ENCODE peak calls at places on chromosomes 4 and X, in nine cellular contexts. I is EL; U is EH; N is activated CD8-positive, alpha-beta memory T cell treated with anti-CD3 and anti-CD28 coated beads, Interleukin-2, amount 50 U/mL, for 48 hours; C is right cardiac atrium; P is occipital lobe; E is heart left ventricle; Y is head of caudate nucleus; O is body of pancreas. R is an unnamed sample.

GRCh38 chr4:13093170-13093569 is 391.0 kb downstream of the RAB28 start:
- DNase-seq in I (no peak), U (no peak), N (no peak), C (no peak), P (no peak), E (no peak), Y (no peak), O (no peak), R (no peak)

GRCh38 chr4:124851741-124852140 is 139.2 kb upstream of the ANKRD50 start:
- DNase-seq in I (no peak), U (no peak), N (no peak), C (no peak), P (no peak), E (no peak), Y (no peak), O (no peak), R (no peak)

GRCh38 chr4:27042411-27042810 is 181.8 kb downstream of the STIM2 start:
- DNase-seq in I (no peak), U (no peak), N (no peak), C (no peak), P (no peak), E (no peak), Y (no peak), O (no peak), R (no peak)

GRCh38 chrX:23570674-23571343 is 96.5 kb upstream of the PRDX4 start:
- DNase-seq in I (no peak), U (no peak), N (no peak), C (no peak), P (no peak), E (no peak), Y (no peak), O (no peak), R (no peak)

GRCh38 chr4:106208481-106209460 is 107.2 kb downstream of the TBCK start:
- DNase-seq in I (no peak), U (no peak), N (no peak), C (peak), P (no peak), E (peak), Y (no peak), O (no peak), R (no peak)

GRCh38 chrX:151386838-151387459 is 10.1 kb upstream of the VMA21 start:
- DNase-seq in I (no peak), U (no peak), N (no peak), C (peak), P (no peak), E (no peak), Y (no peak), O (no peak), R (no peak)

GRCh38 chr4:62431513-62431912 is 1231.4 kb downstream of the ADGRL3 start:
- DNase-seq in I (no peak), U (no peak), N (no peak), C (no peak), P (no peak), E (no peak), Y (no peak), O (no peak), R (no peak)

GRCh38 chr4:48483777-48484493 is 792 bp downstream of the SLC10A4 start:
- DNase-seq in I (no peak), U (no peak), N (no peak), C (peak), P (no peak), E (peak), Y (no peak), O (no peak), R (no peak)

GRCh38 chr4:101417046-101417445 is 69.7 kb upstream of the PPP3CA start:
- DNase-seq in I (no peak), U (no peak), N (peak), C (peak), P (no peak), E (no peak), Y (no peak), O (no peak), R (no peak)

GRCh38 chr4:26885912-26886274 is 25.3 kb downstream of the STIM2 start:
- DNase-seq in I (no peak), U (no peak), N (no peak), C (no peak), P (no peak), E (no peak), Y (no peak), O (peak), R (no peak)

GRCh38 chr4:79353075-79353474 is 27.2 kb upstream of the NAA11 start:
- DNase-seq in I (no peak), U (no peak), N (no peak), C (no peak), P (no peak), E (no peak), Y (no peak), O (no peak), R (no peak)

GRCh38 chrX:1463581-1464281 is 11.0 kb upstream of the ASMTL start:
- DNase-seq in I (no peak), U (no peak), N (peak), C (no peak), P (no peak), E (peak), Y (no peak), O (no peak), R (peak)

GRCh38 chr4:109803924-109804571 is 2.2 kb upstream of the CFI start:
- DNase-seq in I (peak), U (peak), N (no peak), C (no peak), P (no peak), E (no peak), Y (no peak), O (peak), R (no peak)

GRCh38 chrX:96102997-96103396 is 581.6 kb upstream of the DIAPH2 start:
- DNase-seq in I (no peak), U (no peak), N (no peak), C (peak), P (no peak), E (no peak), Y (no peak), O (no peak), R (peak)

GRCh38 chrX:15903186-15903681 is 48.6 kb upstream of the AP1S2 start:
- DNase-seq in I (no peak), U (no peak), N (no peak), C (no peak), P (no peak), E (no peak), Y (no peak), O (no peak), R (no peak)

GRCh38 chr4:7787067-7787466 is 152.6 kb downstream of the AFAP1 start:
- DNase-seq in I (no peak), U (no peak), N (no peak), C (no peak), P (no peak), E (no peak), Y (no peak), O (no peak), R (peak)

GRCh38 chr4:137621056-137621455 is 88.8 kb upstream of the PCDH18 start:
- DNase-seq in I (no peak), U (no peak), N (no peak), C (no peak), P (no peak), E (no peak), Y (no peak), O (no peak), R (no peak)

GRCh38 chr4:48832571-48832970 is 1.7 kb downstream of the OCIAD1 start:
- DNase-seq in I (no peak), U (no peak), N (no peak), C (no peak), P (no peak), E (no peak), Y (no peak), O (no peak), R (no peak)

GRCh38 chr4:94621491-94622080 is 136.2 kb upstream of the BMPR1B start:
- DNase-seq in I (peak), U (peak), N (no peak), C (no peak), P (no peak), E (no peak), Y (no peak), O (peak), R (no peak)

GRCh38 chr4:51853027-51853682 is 10.2 kb downstream of the DCUN1D4 start:
- DNase-seq in I (no peak), U (no peak), N (no peak), C (no peak), P (no peak), E (no peak), Y (no peak), O (no peak), R (no peak)

GRCh38 chr4:145177906-145178538 is 2.4 kb downstream of the OTUD4 start:
- DNase-seq in I (peak), U (peak), N (no peak), C (no peak), P (no peak), E (no peak), Y (no peak), O (peak), R (no peak)

GRCh38 chrX:47585273-47585672 is 3.0 kb downstream of the TIMP1 start:
- DNase-seq in I (no peak), U (no peak), N (no peak), C (no peak), P (no peak), E (no peak), Y (no peak), O (no peak), R (no peak)

GRCh38 chrX:18354369-18355329 is at the start of gene SCML2:
- DNase-seq in I (peak), U (peak), N (peak), C (peak), P (peak), E (peak), Y (peak), O (peak), R (peak)

GRCh38 chr4:26412381-26413372 is 77.6 kb downstream of the CCKAR start:
- DNase-seq in I (peak), U (no peak), N (no peak), C (peak), P (peak), E (no peak), Y (no peak), O (peak), R (no peak)

GRCh38 chrX:155027509-155028066 is 944 bp downstream of the FUNDC2 start:
- DNase-seq in I (peak), U (peak), N (no peak), C (no peak), P (no peak), E (no peak), Y (no peak), O (peak), R (peak)

GRCh38 chr4:80243274-80244018 is 23.0 kb upstream of the FGF5 start:
- DNase-seq in I (no peak), U (no peak), N (no peak), C (no peak), P (no peak), E (no peak), Y (no peak), O (no peak), R (no peak)

GRCh38 chr4:158410272-158410671 is 111.4 kb upstream of the RXFP1 start:
- DNase-seq in I (peak), U (peak), N (no peak), C (no peak), P (no peak), E (no peak), Y (no peak), O (no peak), R (no peak)

GRCh38 chr4:112214397-112215264 is 17.0 kb upstream of the AP1AR start:
- DNase-seq in I (peak), U (peak), N (no peak), C (no peak), P (no peak), E (no peak), Y (no peak), O (no peak), R (no peak)

GRCh38 chr4:10023806-10024205 is 2.5 kb upstream of the SLC2A9 start:
- DNase-seq in I (peak), U (peak), N (no peak), C (no peak), P (no peak), E (no peak), Y (no peak), O (peak), R (no peak)

GRCh38 chr4:158042591-158043030 is 130.2 kb downstream of the GASK1B start:
- DNase-seq in I (peak), U (peak), N (no peak), C (no peak), P (no peak), E (no peak), Y (no peak), O (no peak), R (no peak)

GRCh38 chr4:164428561-164428960 is 325.4 kb upstream of the SMIM31 start:
- DNase-seq in I (no peak), U (no peak), N (no peak), C (no peak), P (no peak), E (no peak), Y (no peak), O (no peak), R (no peak)

GRCh38 chrX:129318375-129318774 is 204.9 kb downstream of the SMARCA1 start:
- DNase-seq in I (peak), U (peak), N (no peak), C (no peak), P (no peak), E (no peak), Y (no peak), O (no peak), R (no peak)

GRCh38 chr4:66575024-66575696 is 904.9 kb upstream of the EPHA5 start:
- DNase-seq in I (peak), U (peak), N (no peak), C (no peak), P (no peak), E (no peak), Y (no peak), O (peak), R (no peak)

GRCh38 chr4:73653695-73654106 is 33.5 kb upstream of the RASSF6 start:
- DNase-seq in I (peak), U (peak), N (no peak), C (no peak), P (no peak), E (no peak), Y (no peak), O (peak), R (peak)

GRCh38 chr4:130393246-130394041 is 1297.5 kb downstream of the C4orf33 start:
- DNase-seq in I (peak), U (peak), N (no peak), C (no peak), P (no peak), E (no peak), Y (no peak), O (no peak), R (no peak)

GRCh38 chrX:100098660-100099375 is 311.3 kb downstream of the PCDH19 start:
- DNase-seq in I (peak), U (peak), N (no peak), C (no peak), P (no peak), E (no peak), Y (no peak), O (no peak), R (no peak)

GRCh38 chrX:56974408-56974807 is 20.9 kb downstream of the SPIN3 start:
- DNase-seq in I (no peak), U (no peak), N (no peak), C (no peak), P (no peak), E (no peak), Y (no peak), O (no peak), R (no peak)

GRCh38 chr4:105548483-105548882 is 3.9 kb upstream of the ARHGEF38 start:
- DNase-seq in I (peak), U (peak), N (no peak), C (no peak), P (no peak), E (no peak), Y (no peak), O (no peak), R (no peak)

GRCh38 chrX:24243692-24244091 is 70.2 kb downstream of the SUPT20HL2 start:
- DNase-seq in I (no peak), U (peak), N (no peak), C (no peak), P (no peak), E (no peak), Y (no peak), O (no peak), R (no peak)

GRCh38 chr4:26418107-26418506 is 72.2 kb downstream of the CCKAR start:
- DNase-seq in I (no peak), U (peak), N (no peak), C (no peak), P (no peak), E (no peak), Y (no peak), O (no peak), R (no peak)